ENCODE peak calls at places on chromosomes 5 and 9, in six cellular contexts. O, J, B, S, D and N are unnamed samples.
A peak's percentile ranks its signal among the peaks of the same experiment; 100 is the strongest.

GRCh38 chr5:137497396-137498290 is 1.5 kb downstream of the SPOCK1 start:
- DNase-seq in S (no peak), B (no peak), D (peak; percentile 12), J (no peak), O (no peak), N (no peak)

GRCh38 chr5:154697335-154697734 is 57.8 kb upstream of the LARP1 start:
- DNase-seq in J (no peak), D (no peak), B (no peak), S (no peak), O (no peak), N (no peak)

GRCh38 chr5:83955916-83956315 is 235.3 kb upstream of the HAPLN1 start:
- DNase-seq in D (no peak), J (peak; percentile 84), S (no peak), O (no peak), B (no peak), N (no peak)

GRCh38 chr5:126562823-126563222 is 32.2 kb downstream of the ALDH7A1 start:
- DNase-seq in O (no peak), D (no peak), J (no peak), B (no peak), S (no peak), N (no peak)

GRCh38 chr9:115300896-115301295 is 182.9 kb upstream of the TNC start:
- DNase-seq in J (no peak), O (no peak), S (no peak), D (no peak), B (no peak), N (no peak)

GRCh38 chr5:53343187-53343586 is 137.2 kb upstream of the FST start:
- DNase-seq in O (no peak), D (no peak), S (no peak), B (no peak), J (no peak), N (no peak)

GRCh38 chr9:14098102-14098501 is 215.8 kb downstream of the NFIB start:
- DNase-seq in S (no peak), O (no peak), B (no peak), D (no peak), J (no peak), N (peak; percentile 34)

GRCh38 chr9:125240649-125240999 is 519 bp downstream of the HSPA5 start:
- DNase-seq in D (peak; percentile 11), J (peak; percentile 39), S (peak; percentile 66), B (peak; percentile 53), O (peak; percentile 49), N (no peak)

GRCh38 chr9:136773386-136774044 is 9.2 kb upstream of the LCN15 start:
- DNase-seq in B (no peak), J (no peak), S (peak; percentile 27), O (no peak), D (no peak), N (peak; percentile 65)

GRCh38 chr9:114488398-114489129 is 16.7 kb downstream of the WHRN start:
- DNase-seq in B (no peak), O (no peak), D (no peak), J (no peak), S (no peak), N (no peak)

GRCh38 chr9:132795511-132796303 is 82.4 kb downstream of the AK8 start:
- DNase-seq in D (peak; percentile 66), O (no peak), J (no peak), S (no peak), B (no peak), N (no peak)

GRCh38 chr9:110115868-110116542 is 92.0 kb downstream of the C9orf152 start:
- DNase-seq in J (no peak), O (no peak), D (no peak), S (no peak), B (no peak), N (no peak)

GRCh38 chr9:135608999-135609317 is 30.4 kb downstream of the GLT6D1 start:
- DNase-seq in D (no peak), S (no peak), O (no peak), B (no peak), J (no peak), N (no peak)

GRCh38 chr5:91277093-91277626 is 106.0 kb downstream of the ARRDC3 start:
- DNase-seq in J (no peak), D (no peak), O (no peak), B (no peak), S (no peak), N (no peak)

GRCh38 chr9:32663741-32664140 is 28.3 kb upstream of the TAF1L start:
- DNase-seq in B (no peak), O (no peak), D (no peak), J (no peak), S (no peak), N (no peak)

GRCh38 chr9:78707080-78707479 is 410.2 kb downstream of the PSAT1 start:
- DNase-seq in J (no peak), O (no peak), S (no peak), D (no peak), B (no peak), N (no peak)

GRCh38 chr9:128523199-128523925 is 18.8 kb downstream of the GLE1 start:
- DNase-seq in O (no peak), S (no peak), J (no peak), D (no peak), B (no peak), N (no peak)